ENCODE peak calls at places on chromosomes 3 and 15, in five cellular contexts. L, K, G, F and A are unnamed samples.

GRCh38 chr3:97961276-97961623 is 11.0 kb downstream of the RIOX2 start:
- DNase-seq in F (no peak), L (no peak), K (no peak), G (no peak), A (no peak)

GRCh38 chr3:177973241-177973840 is 562.9 kb upstream of the KCNMB2 start:
- DNase-seq in G (no peak), L (no peak), K (no peak), F (no peak), A (no peak)

GRCh38 chr15:60124460-60125070 is 120.5 kb downstream of the FOXB1 start:
- DNase-seq in G (no peak), K (no peak), L (no peak), F (no peak), A (no peak)

GRCh38 chr3:139520028-139520737 is 19.4 kb downstream of the RBP1 start:
- DNase-seq in L (no peak), G (peak; percentile 50), F (no peak), K (no peak), A (no peak)

GRCh38 chr15:59401810-59402569 is 29.3 kb upstream of the MYO1E start:
- DNase-seq in L (no peak), G (no peak), K (no peak), F (no peak), A (no peak)

GRCh38 chr3:168865022-168865551 is 769.4 kb upstream of the GOLIM4 start:
- DNase-seq in G (peak; percentile 60), K (no peak), F (no peak), L (no peak), A (no peak)

GRCh38 chr3:197926418-197926817 is 23.6 kb upstream of the RPL35A start:
- DNase-seq in L (no peak), K (no peak), F (no peak), G (no peak), A (no peak)

GRCh38 chr3:131694351-131694750 is 191.6 kb upstream of the MRPL3 start:
- DNase-seq in K (no peak), F (no peak), L (no peak), G (no peak), A (no peak)

GRCh38 chr3:160458151-160458550 is 8.6 kb upstream of the TRIM59 start:
- DNase-seq in L (no peak), G (no peak), K (no peak), F (no peak), A (no peak)

GRCh38 chr15:67198157-67198754 is 56.2 kb downstream of the AAGAB start:
- DNase-seq in K (no peak), F (no peak), G (no peak), L (no peak), A (no peak)

GRCh38 chr3:12318758-12319621 is 30.1 kb downstream of the PPARG start:
- DNase-seq in F (no peak), K (no peak), L (no peak), G (peak; percentile 82), A (no peak)

GRCh38 chr3:66469220-66469640 is 31.6 kb downstream of the LRIG1 start:
- DNase-seq in G (no peak), L (no peak), K (no peak), F (no peak), A (no peak)

GRCh38 chr3:143597774-143598652 is 250.3 kb downstream of the SLC9A9 start:
- DNase-seq in L (no peak), K (no peak), F (no peak), G (no peak), A (no peak)

GRCh38 chr15:51368751-51369450 is 27.4 kb downstream of the GLDN start:
- DNase-seq in G (peak; percentile 28), L (no peak), K (no peak), F (no peak), A (no peak)

GRCh38 chr3:167151671-167152070 is 228.4 kb downstream of the ZBBX start:
- DNase-seq in K (no peak), G (no peak), F (no peak), L (no peak), A (no peak)

GRCh38 chr3:105354429-105354828 is 12.3 kb upstream of the ALCAM start:
- DNase-seq in L (no peak), G (peak; percentile 26), K (no peak), F (no peak), A (no peak)

GRCh38 chr15:69723404-69724097 is 270.9 kb downstream of the RPLP1 start:
- DNase-seq in K (no peak), L (no peak), G (no peak), F (peak; percentile 25), A (no peak)

GRCh38 chr3:184177767-184178306 is 3.2 kb downstream of the AP2M1 start:
- DNase-seq in L (no peak), G (no peak), K (no peak), F (no peak), A (no peak)

GRCh38 chr15:32030795-32031194 is 480 bp downstream of the CHRNA7 start:
- DNase-seq in F (no peak), G (peak; percentile 5), L (no peak), K (no peak), A (no peak)

GRCh38 chr3:190424478-190425439 is 24.9 kb downstream of the TMEM207 start:
- DNase-seq in G (peak; percentile 81), K (no peak), L (no peak), F (peak; percentile 24), A (peak; percentile 78)

GRCh38 chr3:146517684-146518435 is 26.5 kb downstream of the PLSCR1 start:
- DNase-seq in F (no peak), L (no peak), G (no peak), K (no peak), A (no peak)

GRCh38 chr3:193805448-193805847 is 212.4 kb downstream of the OPA1 start:
- DNase-seq in L (no peak), G (peak; percentile 95), K (no peak), F (peak; percentile 81), A (peak; percentile 95)

GRCh38 chr3:49133226-49133951 is 539 bp upstream of the LAMB2 start:
- DNase-seq in L (peak; percentile 94), K (peak; percentile 89), F (peak; percentile 90), G (peak; percentile 92), A (peak; percentile 93)

GRCh38 chr3:71582612-71583568 is 638 bp downstream of the FOXP1 start:
- DNase-seq in F (peak; percentile 84), G (peak; percentile 71), K (peak; percentile 92), L (peak; percentile 86), A (peak; percentile 91)

GRCh38 chr3:148379763-148380162 is 317.9 kb upstream of the AGTR1 start:
- DNase-seq in F (no peak), K (no peak), G (peak; percentile 67), L (no peak), A (no peak)

GRCh38 chr15:48005921-48006541 is 114.8 kb upstream of the SLC24A5 start:
- DNase-seq in G (no peak), K (no peak), F (no peak), L (no peak), A (peak; percentile 85)

GRCh38 chr15:51801391-51801835 is 28.0 kb upstream of the TMOD3 start:
- DNase-seq in G (peak; percentile 62), K (no peak), L (no peak), F (peak; percentile 38), A (no peak)

GRCh38 chr15:79540551-79540950 is 108.4 kb downstream of the MINAR1 start:
- DNase-seq in F (no peak), G (no peak), L (no peak), K (no peak), A (no peak)

GRCh38 chr3:76044601-76045600 is 259.6 kb upstream of the ZNF717 start:
- DNase-seq in F (no peak), L (no peak), G (peak; percentile 16), K (no peak), A (no peak)

GRCh38 chr3:123350971-123351370 is 97.9 kb downstream of the ADCY5 start:
- DNase-seq in G (no peak), L (peak; percentile 62), F (no peak), K (no peak), A (no peak)

GRCh38 chr3:183098538-183099025 is 714 bp downstream of the MCCC1 start:
- DNase-seq in K (no peak), L (no peak), G (no peak), F (no peak), A (no peak)

GRCh38 chr3:94440767-94441493 is 378.1 kb downstream of the NSUN3 start:
- DNase-seq in G (peak; percentile 71), F (no peak), L (no peak), K (no peak), A (no peak)

GRCh38 chr15:39919740-39920509 is at the start of gene GPR176:
- DNase-seq in G (peak; percentile 90), L (peak; percentile 89), K (peak; percentile 89), F (peak; percentile 24), A (peak; percentile 84)

GRCh38 chr15:92076536-92076935 is 223.0 kb downstream of the SLCO3A1 start:
- DNase-seq in G (no peak), F (no peak), K (no peak), L (no peak), A (no peak)

GRCh38 chr15:92073044-92073785 is 219.7 kb downstream of the SLCO3A1 start:
- DNase-seq in G (peak; percentile 59), L (no peak), K (no peak), F (no peak), A (no peak)

GRCh38 chr15:92074161-92074560 is 220.7 kb downstream of the SLCO3A1 start:
- DNase-seq in L (no peak), F (no peak), G (no peak), K (no peak), A (no peak)

GRCh38 chr15:92075764-92076163 is 222.3 kb downstream of the SLCO3A1 start:
- DNase-seq in G (peak; percentile 16), L (no peak), F (no peak), K (no peak), A (no peak)

DNA sequence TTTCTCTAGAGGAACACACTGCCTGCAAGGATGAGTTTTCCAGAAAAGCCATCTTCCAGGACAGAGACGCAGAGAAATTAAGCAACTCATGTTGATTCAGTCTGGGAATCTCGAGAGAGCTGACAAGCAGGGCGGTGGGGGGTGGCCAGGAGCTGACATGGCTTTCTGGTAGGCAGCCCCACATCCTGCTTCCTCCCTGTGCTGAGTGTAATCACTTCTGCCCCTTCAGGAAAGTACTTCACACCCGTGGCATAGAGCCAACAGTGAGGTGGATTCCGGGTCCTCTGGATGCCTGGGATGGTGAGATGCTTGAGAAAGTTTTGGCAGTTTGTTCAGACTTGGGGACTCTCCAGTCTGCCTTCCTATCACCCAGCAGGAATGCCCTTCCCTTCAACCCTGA is 221.1 kb downstream of the SLCO3A1 start:
- DNase-seq in F (peak; percentile 56), G (peak; percentile 72), L (no peak), K (no peak), A (peak; percentile 81)
- H3K4me1 ChIP-seq in F (peaks cover 74% of the 10 kb centered on the region), G (peaks cover 5% of the 10 kb centered on the region), L (peaks cover 9% of the 10 kb centered on the region), K (peaks cover 40% of the 10 kb centered on the region), A (peaks cover 18% of the 10 kb centered on the region)

GRCh38 chr15:74631408-74631807 is 15.8 kb downstream of the CLK3 start:
- DNase-seq in L (no peak), G (no peak), K (no peak), F (no peak), A (no peak)
- H3K36me3 ChIP-seq in L (peaks cover 93% of the 10 kb centered on the region), G (peaks cover 60% of the 10 kb centered on the region), K (peaks cover 77% of the 10 kb centered on the region), F (peaks cover 94% of the 10 kb centered on the region), A (peaks cover 63% of the 10 kb centered on the region)

GRCh38 chr3:175914785-175915184 is 1055.7 kb downstream of the NAALADL2 start:
- DNase-seq in L (no peak), G (peak; percentile 1), K (no peak), F (no peak), A (no peak)
- H3K9me3 ChIP-seq in L (no peaks in the 10 kb centered on the region), G (no peaks in the 10 kb centered on the region), K (peaks cover 12% of the 10 kb centered on the region), F (peaks cover 14% of the 10 kb centered on the region), A (no peaks in the 10 kb centered on the region)

DNA sequence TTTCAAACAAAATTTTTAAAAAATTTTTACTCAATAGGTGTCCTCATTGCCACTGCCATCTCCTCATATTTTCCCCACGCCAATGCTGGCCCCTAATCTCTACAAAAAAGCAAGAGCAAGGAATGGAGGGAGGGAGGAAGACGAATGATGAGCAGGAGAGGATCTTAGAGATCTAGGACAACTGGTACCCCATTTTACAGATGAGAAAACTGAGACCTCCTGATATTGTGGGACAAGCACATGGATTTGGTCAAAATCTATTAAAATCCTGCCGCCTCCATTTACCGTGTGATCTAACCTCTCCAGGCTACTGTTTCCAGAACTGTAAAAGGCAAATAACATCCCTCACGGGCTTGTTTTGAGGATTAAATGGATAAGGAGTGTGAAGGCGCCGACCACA is 4.6 kb downstream of the HEG1 start:
- DNase-seq in G (no peak), K (no peak), L (no peak), F (no peak), A (no peak)
- H3K4me1 ChIP-seq in G (peaks cover 60% of the 10 kb centered on the region), K (peaks cover 71% of the 10 kb centered on the region), L (peaks cover 26% of the 10 kb centered on the region), F (peaks cover 92% of the 10 kb centered on the region), A (peaks cover 10% of the 10 kb centered on the region)